ENCODE peak calls at places on chromosomes 11 and 22, in four cellular contexts. W, Q, B and O are unnamed samples.

GRCh38 chr11:60718524-60719316 is 5.8 kb upstream of the MS4A18 start:
- DNase-seq in Q (no peak), B (no peak), W (no peak), O (peak)

GRCh38 chr11:119471329-119471728 is 48.4 kb upstream of the THY1 start:
- DNase-seq in Q (no peak), B (no peak), W (no peak), O (no peak)

GRCh38 chr11:8352090-8352489 is 88.4 kb upstream of the LMO1 start:
- DNase-seq in W (peak), B (no peak), Q (no peak), O (no peak)

GRCh38 chr11:2890466-2891241 is 5.1 kb upstream of the CDKN1C start:
- DNase-seq in W (peak), Q (no peak), B (no peak), O (no peak)

GRCh38 chr11:13772223-13773046 is 104.0 kb downstream of the FAR1 start:
- DNase-seq in B (peak), W (no peak), Q (no peak), O (peak)

GRCh38 chr22:27487600-27488450 is 313.7 kb downstream of the MN1 start:
- DNase-seq in B (no peak), W (no peak), Q (no peak), O (no peak)

GRCh38 chr22:46612904-46613605 is 7.1 kb upstream of the GRAMD4 start:
- DNase-seq in Q (peak), B (peak), W (peak), O (peak)

GRCh38 chr22:33018232-33018864 is 39.8 kb downstream of the SYN3 start:
- DNase-seq in B (peak), W (no peak), Q (peak), O (peak)

GRCh38 chr22:30460147-30460546 is 11.7 kb downstream of the SEC14L3 start:
- DNase-seq in B (no peak), W (no peak), Q (no peak), O (no peak)

GRCh38 chr22:45876136-45877035 is 100.6 kb downstream of the WNT7B start:
- DNase-seq in Q (no peak), B (no peak), W (no peak), O (no peak)

GRCh38 chr11:20035701-20036601 is 124.3 kb downstream of the DBX1 start:
- DNase-seq in B (no peak), W (no peak), Q (no peak), O (no peak)

GRCh38 chr11:32562839-32563599 is 20.6 kb upstream of the EIF3M start:
- DNase-seq in B (no peak), Q (no peak), W (no peak), O (no peak)

GRCh38 chr11:96390403-96390830 is 604 bp downstream of the JRKL start:
- DNase-seq in Q (no peak), B (no peak), W (no peak), O (no peak)

GRCh38 chr11:17792161-17792560 is 57.6 kb downstream of the KCNC1 start:
- DNase-seq in W (no peak), B (no peak), Q (no peak), O (no peak)

GRCh38 chr11:61744609-61745156 is 7.8 kb upstream of the MYRF start:
- DNase-seq in B (no peak), Q (no peak), W (no peak), O (no peak)

GRCh38 chr11:61745796-61746653 is 6.4 kb upstream of the MYRF start:
- DNase-seq in B (no peak), Q (no peak), W (no peak), O (no peak)

GRCh38 chr11:61749607-61750217 is 2.7 kb upstream of the MYRF start:
- DNase-seq in Q (no peak), W (no peak), B (no peak), O (no peak)

GRCh38 chr11:61746654-61747388 is 5.6 kb upstream of the MYRF start:
- DNase-seq in W (no peak), Q (no peak), B (no peak), O (no peak)

GRCh38 chr11:61747389-61748285 is 4.8 kb upstream of the MYRF start:
- DNase-seq in W (peak), B (peak), Q (no peak), O (peak)
- TF ChIP-seq CTCF in W (peak), B (peak), Q (peak), O (peak)

DNA sequence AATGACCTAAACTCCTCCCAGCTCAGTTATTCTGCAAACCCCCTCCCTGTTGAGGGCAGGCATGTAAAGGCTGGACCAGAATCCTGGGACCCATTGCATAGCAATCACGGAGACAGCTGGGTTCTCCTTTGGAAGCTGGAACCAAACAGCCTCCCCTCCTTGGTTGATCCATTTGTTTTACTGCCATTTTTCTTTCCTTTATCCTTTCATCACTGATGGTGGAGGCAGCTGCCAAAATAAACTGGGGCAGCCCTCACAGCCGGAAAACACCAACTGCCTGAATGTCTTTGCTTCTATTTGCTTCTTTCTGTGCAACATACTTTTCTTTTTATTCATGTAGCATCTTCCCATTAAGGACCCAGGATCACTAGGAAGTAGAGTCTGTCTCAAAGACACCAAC is 150.0 kb upstream of the SYT13 start:
- DNase-seq in W (no peak), B (no peak), Q (no peak), O (no peak)
- TF ChIP-seq CTCF in W (no peak), B (no peak), Q (no peak), O (no peak)

DNA sequence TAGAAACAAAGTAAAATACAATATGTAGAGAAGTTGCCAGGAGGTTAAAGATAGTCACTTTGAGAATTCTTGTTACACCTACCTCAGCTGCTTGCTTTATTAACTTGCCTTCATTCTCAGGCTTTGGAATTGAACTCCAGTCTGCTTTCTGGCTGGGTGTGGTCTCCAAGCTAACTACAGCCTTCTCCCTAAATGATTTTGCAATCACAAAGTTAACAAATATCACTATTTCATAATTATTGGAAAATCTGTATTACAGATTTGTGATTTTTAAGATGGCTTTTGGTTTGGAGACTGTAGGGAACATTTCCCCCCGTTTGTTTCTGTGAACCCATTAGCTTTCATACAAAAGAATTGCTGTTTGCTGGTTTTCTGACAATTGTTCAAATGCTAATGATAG is 2.2 kb downstream of the PLAAT5 start:
- DNase-seq in B (no peak), Q (no peak), W (no peak), O (no peak)
- TF ChIP-seq CTCF in B (no peak), Q (no peak), W (no peak), O (no peak)

GRCh38 chr11:63595296-63595695 is 18.9 kb downstream of the PLAAT3 start:
- DNase-seq in W (no peak), B (no peak), Q (no peak), O (no peak)

GRCh38 chr11:63589000-63589399 is 25.2 kb downstream of the PLAAT3 start:
- DNase-seq in Q (no peak), W (no peak), B (no peak), O (no peak)

GRCh38 chr11:63590024-63590788 is 24.0 kb downstream of the PLAAT3 start:
- DNase-seq in W (no peak), B (no peak), Q (no peak), O (no peak)

GRCh38 chr11:63598556-63598955 is 15.7 kb downstream of the PLAAT3 start:
- DNase-seq in B (no peak), Q (no peak), W (no peak), O (no peak)

DNA sequence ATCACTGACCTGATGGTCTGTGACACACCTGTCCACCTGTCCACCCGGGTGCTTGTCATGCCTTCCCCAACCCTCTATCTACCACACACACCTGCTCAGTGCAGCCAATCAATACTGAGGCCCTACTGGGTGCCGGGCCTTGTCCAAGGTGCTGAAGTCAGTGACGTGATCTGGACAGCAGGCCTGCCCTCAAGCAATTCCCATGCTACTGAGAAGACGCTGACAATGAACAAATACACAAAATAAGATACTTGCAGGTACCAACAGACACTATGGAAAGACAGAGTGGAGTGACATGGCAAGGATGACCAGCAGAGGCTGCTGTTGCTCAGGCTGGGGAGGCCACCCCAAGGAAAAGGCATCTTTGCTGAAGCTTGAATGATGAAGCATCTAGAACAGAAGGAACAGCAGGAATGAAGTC is 21.2 kb downstream of the PLAAT3 start:
- DNase-seq in W (no peak), B (no peak), Q (no peak), O (peak)
- TF ChIP-seq CTCF in W (peak), B (peak), Q (no peak), O (peak)

GRCh38 chr22:37331811-37332536 is 49.7 kb downstream of the CYTH4 start:
- DNase-seq in W (no peak), B (no peak), Q (no peak), O (peak)
- TF ChIP-seq CTCF in W (no peak), B (no peak), Q (no peak), O (peak)